ENCODE peak calls at places on chromosomes 13 and 19, in four cellular contexts. A is GM03348, L is T47D, J is HL-60. U is an unnamed sample.

GRCh38 chr13:65497265-65497664 is 1732.9 kb downstream of the PCDH9 start:
- DNase-seq in A (peak; percentile 23), L (no peak), J (no peak), U (no peak)

GRCh38 chr19:4730740-4731171 is 7.1 kb upstream of the DPP9 start:
- DNase-seq in A (no peak), L (no peak), J (peak; percentile 49), U (no peak)

GRCh38 chr13:37229931-37230330 is 124.5 kb upstream of the CSNK1A1L start:
- DNase-seq in A (no peak), L (no peak), J (no peak), U (no peak)

GRCh38 chr19:30253581-30253996 is 118.6 kb upstream of the ZNF536 start:
- DNase-seq in A (peak; percentile 69), L (no peak), J (no peak), U (no peak)

GRCh38 chr13:110458594-110459365 is 102.7 kb downstream of the RAB20 start:
- DNase-seq in A (no peak), L (no peak), J (no peak), U (no peak)

GRCh38 chr13:103762523-103762922 is 696.3 kb upstream of the SLC10A2 start:
- DNase-seq in A (no peak), L (no peak), J (no peak), U (no peak)

GRCh38 chr13:32878172-32878571 is 138.1 kb upstream of the KL start:
- DNase-seq in A (no peak), L (no peak), J (no peak), U (no peak)

GRCh38 chr13:20492641-20493040 is 33.0 kb downstream of the CRYL1 start:
- DNase-seq in A (peak; percentile 12), L (no peak), J (peak; percentile 20), U (no peak)

GRCh38 chr19:28027116-28027515 is 1185.8 kb downstream of the UQCRFS1 start:
- DNase-seq in A (no peak), L (no peak), J (no peak), U (no peak)

GRCh38 chr13:110403721-110404120 is 96.6 kb downstream of the COL4A2 start:
- DNase-seq in A (no peak), L (no peak), J (no peak), U (no peak)

GRCh38 chr13:41028051-41028450 is 8.9 kb upstream of the ELF1 start:
- DNase-seq in A (no peak), L (no peak), J (no peak), U (no peak)

GRCh38 chr13:108957369-108958012 is 328.1 kb downstream of the MYO16 start:
- DNase-seq in A (peak; percentile 73), L (no peak), J (no peak), U (no peak)

GRCh38 chr19:38399081-38399480 is 3.8 kb upstream of the FAM98C start:
- DNase-seq in A (no peak), L (no peak), J (no peak), U (no peak)